ENCODE peak calls at places on chromosome 2, in nine cellular contexts. One of them, this sample, is unnamed.

GRCh38 chr2:232781765-232782164 is 5.4 kb upstream of the KCNJ13 start:
- DNase-seq in kidney epithelial cell: peak
- DNase-seq in cardiac fibroblast: peak
- DNase-seq in GM23338: no peak
- DNase-seq in adrenal gland: peak
- DNase-seq in A549: peak
- DNase-seq in transverse colon: no peak
- DNase-seq in psoas muscle: no peak
- DNase-seq in OCI-LY7: no peak
- DNase-seq in this sample: peak

GRCh38 chr2:133789743-133790142 is 221.5 kb upstream of the NCKAP5 start:
- DNase-seq in kidney epithelial cell: no peak
- DNase-seq in cardiac fibroblast: peak
- DNase-seq in GM23338: no peak
- DNase-seq in adrenal gland: no peak
- DNase-seq in A549: no peak
- DNase-seq in transverse colon: no peak
- DNase-seq in psoas muscle: no peak
- DNase-seq in OCI-LY7: no peak
- DNase-seq in this sample: no peak

GRCh38 chr2:160993543-160994090 is 166.6 kb upstream of the TANK start:
- DNase-seq in kidney epithelial cell: no peak
- DNase-seq in cardiac fibroblast: no peak
- DNase-seq in GM23338: no peak
- DNase-seq in adrenal gland: peak
- DNase-seq in A549: no peak
- DNase-seq in transverse colon: no peak
- DNase-seq in psoas muscle: no peak
- DNase-seq in OCI-LY7: no peak
- DNase-seq in this sample: no peak

GRCh38 chr2:28691774-28692281 is 59.8 kb upstream of the PPP1CB start:
- DNase-seq in kidney epithelial cell: peak
- DNase-seq in cardiac fibroblast: peak
- DNase-seq in GM23338: peak
- DNase-seq in adrenal gland: peak
- DNase-seq in A549: peak
- DNase-seq in transverse colon: peak
- DNase-seq in psoas muscle: peak
- DNase-seq in OCI-LY7: no peak
- DNase-seq in this sample: no peak

GRCh38 chr2:30178618-30179404 is 32.0 kb downstream of the YPEL5 start:
- DNase-seq in kidney epithelial cell: no peak
- DNase-seq in cardiac fibroblast: peak
- DNase-seq in GM23338: no peak
- DNase-seq in adrenal gland: peak
- DNase-seq in A549: peak
- DNase-seq in transverse colon: peak
- DNase-seq in psoas muscle: peak
- DNase-seq in OCI-LY7: no peak
- DNase-seq in this sample: no peak

GRCh38 chr2:165114345-165114943 is 89.4 kb downstream of the SCN3A start:
- DNase-seq in kidney epithelial cell: peak
- DNase-seq in cardiac fibroblast: peak
- DNase-seq in GM23338: no peak
- DNase-seq in adrenal gland: no peak
- DNase-seq in A549: no peak
- DNase-seq in transverse colon: no peak
- DNase-seq in psoas muscle: no peak
- DNase-seq in OCI-LY7: no peak
- DNase-seq in this sample: peak

GRCh38 chr2:201194097-201194496 is 11.2 kb downstream of the CASP10 start:
- DNase-seq in kidney epithelial cell: no peak
- DNase-seq in cardiac fibroblast: no peak
- DNase-seq in GM23338: no peak
- DNase-seq in adrenal gland: no peak
- DNase-seq in A549: no peak
- DNase-seq in transverse colon: no peak
- DNase-seq in psoas muscle: no peak
- DNase-seq in OCI-LY7: peak
- DNase-seq in this sample: no peak

GRCh38 chr2:10240161-10240681 is 62.5 kb upstream of the HPCAL1 start:
- DNase-seq in kidney epithelial cell: no peak
- DNase-seq in cardiac fibroblast: no peak
- DNase-seq in GM23338: no peak
- DNase-seq in adrenal gland: no peak
- DNase-seq in A549: no peak
- DNase-seq in transverse colon: no peak
- DNase-seq in psoas muscle: peak
- DNase-seq in OCI-LY7: no peak
- DNase-seq in this sample: no peak

GRCh38 chr2:120879401-120880295 is 144.0 kb downstream of the GLI2 start:
- DNase-seq in kidney epithelial cell: no peak
- DNase-seq in cardiac fibroblast: no peak
- DNase-seq in GM23338: peak
- DNase-seq in adrenal gland: no peak
- DNase-seq in A549: no peak
- DNase-seq in transverse colon: no peak
- DNase-seq in psoas muscle: peak
- DNase-seq in OCI-LY7: no peak
- DNase-seq in this sample: no peak

DNA sequence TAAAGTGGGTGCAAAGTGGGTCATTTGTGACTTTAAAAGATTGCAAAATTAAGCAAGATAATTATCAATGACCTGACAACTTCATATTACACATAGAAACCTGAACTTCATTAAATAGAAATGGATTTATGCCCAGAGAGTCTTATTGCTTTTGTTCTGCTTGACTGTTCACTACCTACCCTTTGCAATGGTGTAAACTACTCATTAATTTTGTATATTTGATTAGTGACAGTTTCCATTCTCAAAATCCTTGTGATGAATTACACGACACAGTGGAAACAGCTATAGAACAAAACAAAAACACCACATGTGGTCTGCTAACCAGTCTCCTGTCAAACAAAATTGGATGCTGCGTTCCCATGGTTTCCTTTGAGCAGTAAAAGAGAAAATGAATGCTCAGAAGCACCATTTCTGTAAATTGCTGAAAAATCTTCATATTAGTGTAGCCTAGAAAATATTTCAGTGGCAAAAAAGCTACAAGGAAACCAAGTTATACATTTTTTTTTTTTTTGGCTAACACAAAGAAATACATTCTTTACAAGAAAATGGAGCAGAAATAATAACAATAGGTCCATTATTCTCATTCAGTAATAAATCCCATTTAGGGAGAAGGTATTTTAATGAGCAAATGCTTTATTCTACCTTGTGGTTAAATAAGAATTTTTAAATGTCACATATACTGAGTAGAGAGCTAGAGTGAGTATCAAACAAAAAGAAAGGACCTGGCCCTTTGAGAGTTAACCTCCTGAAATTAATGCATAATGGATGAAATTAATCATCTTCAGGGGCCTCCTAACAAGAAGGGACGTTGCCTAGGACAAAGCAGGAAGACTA is 355.2 kb upstream of the ZC3H15 start:
- DNase-seq in kidney epithelial cell: no peak
- DNase-seq in cardiac fibroblast: no peak
- DNase-seq in GM23338: peak
- DNase-seq in adrenal gland: no peak
- DNase-seq in A549: no peak
- DNase-seq in transverse colon: no peak
- DNase-seq in psoas muscle: no peak
- DNase-seq in OCI-LY7: no peak
- DNase-seq in this sample: peak
- H3K4me3 ChIP-seq in kidney epithelial cell: no peak
- H3K4me3 ChIP-seq in cardiac fibroblast: no peak
- H3K4me3 ChIP-seq in GM23338: no peak
- H3K4me3 ChIP-seq in adrenal gland: no peak
- H3K4me3 ChIP-seq in A549: no peak
- H3K4me3 ChIP-seq in transverse colon: no peak
- H3K4me3 ChIP-seq in psoas muscle: no peak
- H3K4me3 ChIP-seq in OCI-LY7: no peak
- H3K4me3 ChIP-seq in this sample: no peak

DNA sequence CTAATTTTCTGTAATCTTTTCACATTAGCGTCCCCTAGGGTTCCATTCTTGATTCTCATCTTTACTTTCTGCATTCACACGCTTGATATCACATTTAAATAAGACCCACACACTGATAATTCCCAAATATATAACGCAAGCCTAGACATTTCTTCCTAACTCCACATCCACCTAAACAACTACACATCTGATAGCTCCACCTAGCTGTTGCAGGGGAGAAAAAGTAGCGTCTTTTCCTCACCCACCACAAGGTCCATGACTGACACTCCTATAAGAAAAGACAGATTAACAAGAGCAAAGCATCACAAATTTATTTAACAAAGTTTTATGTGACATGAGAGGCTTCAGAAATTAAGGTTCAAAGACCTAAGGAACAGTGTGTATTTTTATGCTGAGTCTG is 862.2 kb upstream of the DDX18 start:
- DNase-seq in kidney epithelial cell: no peak
- DNase-seq in cardiac fibroblast: no peak
- DNase-seq in GM23338: peak
- DNase-seq in adrenal gland: no peak
- DNase-seq in A549: no peak
- DNase-seq in transverse colon: peak
- DNase-seq in psoas muscle: no peak
- DNase-seq in OCI-LY7: no peak
- DNase-seq in this sample: no peak
- TF ChIP-seq CTCF in kidney epithelial cell: peak
- TF ChIP-seq CTCF in cardiac fibroblast: no peak
- TF ChIP-seq CTCF in GM23338: peak
- TF ChIP-seq CTCF in adrenal gland: no peak
- TF ChIP-seq CTCF in A549: no peak
- TF ChIP-seq CTCF in transverse colon: peak
- TF ChIP-seq CTCF in psoas muscle: no peak
- TF ChIP-seq CTCF in OCI-LY7: peak
- TF ChIP-seq CTCF in this sample: peak

DNA sequence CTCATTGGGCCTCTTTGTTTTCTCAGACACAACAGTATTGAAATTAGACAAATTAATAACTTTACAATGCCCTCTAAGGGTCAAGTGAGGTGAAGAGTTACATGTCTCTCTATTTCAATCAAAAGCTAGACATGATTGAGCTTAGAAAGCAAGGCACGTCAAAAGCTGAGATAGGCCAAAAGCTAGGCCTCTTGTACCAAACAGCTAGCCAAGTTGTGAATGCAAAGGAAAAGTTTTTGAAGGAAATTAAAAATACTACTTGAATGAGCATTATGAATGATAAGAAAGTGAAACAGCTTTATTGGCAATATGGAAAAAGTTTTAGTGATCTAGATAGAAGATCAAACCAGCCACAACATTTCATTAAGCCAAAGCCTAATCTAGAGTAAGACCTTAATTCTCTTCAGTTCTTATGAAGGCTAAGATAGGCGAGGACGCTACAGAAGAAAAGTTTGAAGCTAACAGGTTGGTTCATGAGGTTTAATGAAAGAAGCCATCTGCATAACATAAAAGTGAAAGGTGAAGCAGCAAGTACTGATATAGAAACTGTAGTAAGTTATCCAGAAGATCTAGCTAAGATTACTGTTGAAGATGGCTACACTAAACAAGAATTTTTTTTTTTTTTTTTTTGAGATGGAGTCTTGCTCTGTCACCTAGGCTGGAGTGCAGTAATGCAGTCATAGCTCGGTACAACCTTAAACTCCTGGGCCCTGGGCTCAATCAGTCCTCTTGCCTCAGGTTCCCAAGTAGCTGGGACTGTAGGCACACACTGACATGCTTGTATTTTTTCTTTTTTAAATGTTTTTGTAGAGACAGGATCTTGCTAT is 65.5 kb downstream of the FAM117B start:
- DNase-seq in kidney epithelial cell: no peak
- DNase-seq in cardiac fibroblast: no peak
- DNase-seq in GM23338: no peak
- DNase-seq in adrenal gland: no peak
- DNase-seq in A549: no peak
- DNase-seq in transverse colon: no peak
- DNase-seq in psoas muscle: no peak
- DNase-seq in OCI-LY7: no peak
- DNase-seq in this sample: no peak
- H3K4me3 ChIP-seq in kidney epithelial cell: no peak
- H3K4me3 ChIP-seq in cardiac fibroblast: no peak
- H3K4me3 ChIP-seq in GM23338: no peak
- H3K4me3 ChIP-seq in adrenal gland: no peak
- H3K4me3 ChIP-seq in A549: no peak
- H3K4me3 ChIP-seq in transverse colon: no peak
- H3K4me3 ChIP-seq in psoas muscle: no peak
- H3K4me3 ChIP-seq in OCI-LY7: no peak
- H3K4me3 ChIP-seq in this sample: no peak

GRCh38 chr2:64978514-64979268 is 10.5 kb upstream of the SLC1A4 start:
- DNase-seq in kidney epithelial cell: peak
- DNase-seq in cardiac fibroblast: peak
- DNase-seq in GM23338: peak
- DNase-seq in adrenal gland: peak
- DNase-seq in A549: peak
- DNase-seq in transverse colon: no peak
- DNase-seq in psoas muscle: no peak
- DNase-seq in OCI-LY7: peak
- DNase-seq in this sample: no peak
- TF ChIP-seq CTCF in kidney epithelial cell: no peak
- TF ChIP-seq CTCF in cardiac fibroblast: peak
- TF ChIP-seq CTCF in GM23338: peak
- TF ChIP-seq CTCF in adrenal gland: peak
- TF ChIP-seq CTCF in A549: peak
- TF ChIP-seq CTCF in transverse colon: no peak
- TF ChIP-seq CTCF in psoas muscle: peak
- TF ChIP-seq CTCF in OCI-LY7: peak
- TF ChIP-seq CTCF in this sample: no peak